ENCODE peak calls at places on chromosomes 6 and 20, in four cellular contexts. One of them, this sample, is unnamed.
A peak's percentile ranks its signal among the peaks of the same experiment; 100 is the strongest.

GRCh38 chr6:100230115-100230975 is 234.4 kb downstream of the SIM1 start:
- DNase-seq in stimulated activated CD4-positive, alpha-beta T cell treated with anti-CD3 and anti-CD28 coated beads, Interleukin-1b, Interleukin-23, amount 100 ng/mL, for 4 hours: no peak
- DNase-seq in NCI-H2227 treated with DMSO at 0.1 percent for 48 hours: no peak
- DNase-seq in pancreas: no peak
- DNase-seq in this sample: no peak

GRCh38 chr20:63368151-63368550 is 7.0 kb upstream of the CHRNA4 start:
- DNase-seq in NCI-H2227 treated with DMSO at 0.1 percent for 48 hours: no peak
- DNase-seq in stimulated activated CD4-positive, alpha-beta T cell treated with anti-CD3 and anti-CD28 coated beads, Interleukin-1b, Interleukin-23, amount 100 ng/mL, for 4 hours: no peak
- DNase-seq in pancreas: no peak
- DNase-seq in this sample: no peak

GRCh38 chr6:131173680-131174079 is 38.4 kb downstream of the AKAP7 start:
- DNase-seq in pancreas: no peak
- DNase-seq in NCI-H2227 treated with DMSO at 0.1 percent for 48 hours: no peak
- DNase-seq in stimulated activated CD4-positive, alpha-beta T cell treated with anti-CD3 and anti-CD28 coated beads, Interleukin-1b, Interleukin-23, amount 100 ng/mL, for 4 hours: no peak
- DNase-seq in this sample: no peak

GRCh38 chr6:144434308-144434990 is 149.3 kb downstream of the UTRN start:
- DNase-seq in stimulated activated CD4-positive, alpha-beta T cell treated with anti-CD3 and anti-CD28 coated beads, Interleukin-1b, Interleukin-23, amount 100 ng/mL, for 4 hours: no peak
- DNase-seq in pancreas: no peak
- DNase-seq in NCI-H2227 treated with DMSO at 0.1 percent for 48 hours: no peak
- DNase-seq in this sample: peak; percentile 37

GRCh38 chr6:111844921-111845320 is 28.3 kb downstream of the FYN start:
- DNase-seq in NCI-H2227 treated with DMSO at 0.1 percent for 48 hours: no peak
- DNase-seq in stimulated activated CD4-positive, alpha-beta T cell treated with anti-CD3 and anti-CD28 coated beads, Interleukin-1b, Interleukin-23, amount 100 ng/mL, for 4 hours: no peak
- DNase-seq in pancreas: no peak
- DNase-seq in this sample: no peak

GRCh38 chr6:116458264-116458663 is 2.9 kb upstream of the CALHM6 start:
- DNase-seq in stimulated activated CD4-positive, alpha-beta T cell treated with anti-CD3 and anti-CD28 coated beads, Interleukin-1b, Interleukin-23, amount 100 ng/mL, for 4 hours: no peak
- DNase-seq in pancreas: no peak
- DNase-seq in NCI-H2227 treated with DMSO at 0.1 percent for 48 hours: no peak
- DNase-seq in this sample: no peak

GRCh38 chr20:14865169-14865568 is 527.8 kb upstream of the FLRT3 start:
- DNase-seq in stimulated activated CD4-positive, alpha-beta T cell treated with anti-CD3 and anti-CD28 coated beads, Interleukin-1b, Interleukin-23, amount 100 ng/mL, for 4 hours: no peak
- DNase-seq in pancreas: no peak
- DNase-seq in NCI-H2227 treated with DMSO at 0.1 percent for 48 hours: no peak
- DNase-seq in this sample: no peak

GRCh38 chr20:11919046-11919445 is 1.4 kb downstream of the BTBD3 start:
- DNase-seq in stimulated activated CD4-positive, alpha-beta T cell treated with anti-CD3 and anti-CD28 coated beads, Interleukin-1b, Interleukin-23, amount 100 ng/mL, for 4 hours: no peak
- DNase-seq in NCI-H2227 treated with DMSO at 0.1 percent for 48 hours: no peak
- DNase-seq in pancreas: peak; percentile 54
- DNase-seq in this sample: no peak

GRCh38 chr6:32700391-32701040 is 34.1 kb upstream of the HLA-DQB1 start:
- DNase-seq in pancreas: peak; percentile 41
- DNase-seq in stimulated activated CD4-positive, alpha-beta T cell treated with anti-CD3 and anti-CD28 coated beads, Interleukin-1b, Interleukin-23, amount 100 ng/mL, for 4 hours: peak; percentile 11
- DNase-seq in NCI-H2227 treated with DMSO at 0.1 percent for 48 hours: peak; percentile 11
- DNase-seq in this sample: peak; percentile 6

GRCh38 chr6:142854589-142855488 is 90.1 kb downstream of the HIVEP2 start:
- DNase-seq in stimulated activated CD4-positive, alpha-beta T cell treated with anti-CD3 and anti-CD28 coated beads, Interleukin-1b, Interleukin-23, amount 100 ng/mL, for 4 hours: no peak
- DNase-seq in NCI-H2227 treated with DMSO at 0.1 percent for 48 hours: no peak
- DNase-seq in pancreas: no peak
- DNase-seq in this sample: no peak

GRCh38 chr20:52179331-52180166 is 12.0 kb downstream of the ZFP64 start:
- DNase-seq in NCI-H2227 treated with DMSO at 0.1 percent for 48 hours: no peak
- DNase-seq in pancreas: no peak
- DNase-seq in stimulated activated CD4-positive, alpha-beta T cell treated with anti-CD3 and anti-CD28 coated beads, Interleukin-1b, Interleukin-23, amount 100 ng/mL, for 4 hours: no peak
- DNase-seq in this sample: no peak

GRCh38 chr20:22977047-22977785 is 57.9 kb upstream of the SSTR4 start:
- DNase-seq in pancreas: no peak
- DNase-seq in stimulated activated CD4-positive, alpha-beta T cell treated with anti-CD3 and anti-CD28 coated beads, Interleukin-1b, Interleukin-23, amount 100 ng/mL, for 4 hours: no peak
- DNase-seq in NCI-H2227 treated with DMSO at 0.1 percent for 48 hours: no peak
- DNase-seq in this sample: no peak

GRCh38 chr20:10523438-10523837 is 88.3 kb downstream of the SLX4IP start:
- DNase-seq in stimulated activated CD4-positive, alpha-beta T cell treated with anti-CD3 and anti-CD28 coated beads, Interleukin-1b, Interleukin-23, amount 100 ng/mL, for 4 hours: no peak
- DNase-seq in pancreas: no peak
- DNase-seq in NCI-H2227 treated with DMSO at 0.1 percent for 48 hours: peak; percentile 9
- DNase-seq in this sample: no peak